ENCODE peak calls at places on chromosome 22, in seven cellular contexts. S is cardiac fibroblast, F is kidney epithelial cell, T is lower lobe of right lung, P is choroid plexus epithelial cell, B is lung, Z is AG10803. E is an unnamed sample.

GRCh38 chr22:50737728-50738648 is at the start of gene ACR:
- DNase-seq in S (no peak), F (no peak), T (peak; percentile 21), P (no peak), B (no peak), Z (no peak), E (no peak)

GRCh38 chr22:24760708-24761306 is 13.7 kb downstream of the PIWIL3 start:
- DNase-seq in S (peak; percentile 25), F (no peak), T (no peak), P (no peak), B (no peak), Z (no peak), E (no peak)

GRCh38 chr22:21972293-21972779 is 10.3 kb downstream of the TOP3B start:
- DNase-seq in S (peak; percentile 46), F (no peak), T (no peak), P (peak; percentile 49), B (no peak), Z (peak; percentile 23), E (no peak)

GRCh38 chr22:26631282-26631681 is 9.5 kb downstream of the CRYBA4 start:
- DNase-seq in S (no peak), F (no peak), T (no peak), P (no peak), B (no peak), Z (no peak), E (no peak)

GRCh38 chr22:47990486-47990885 is 1228.0 kb downstream of the TBC1D22A start:
- DNase-seq in S (no peak), F (no peak), T (no peak), P (no peak), B (no peak), Z (no peak), E (no peak)

GRCh38 chr22:35986085-35986484 is 42.5 kb downstream of the RBFOX2 start:
- DNase-seq in S (peak; percentile 27), F (no peak), T (no peak), P (peak; percentile 38), B (no peak), Z (peak; percentile 49), E (no peak)

GRCh38 chr22:44197271-44197670 is 16.5 kb downstream of the PARVG start:
- DNase-seq in S (no peak), F (no peak), T (no peak), P (no peak), B (no peak), Z (no peak), E (no peak)

GRCh38 chr22:49849161-49850020 is 4.3 kb upstream of the ZBED4 start:
- DNase-seq in S (no peak), F (no peak), T (no peak), P (no peak), B (no peak), Z (no peak), E (no peak)

GRCh38 chr22:30717331-30717921 is 22.8 kb downstream of the OSBP2 start:
- DNase-seq in S (peak; percentile 88), F (peak; percentile 53), T (no peak), P (peak; percentile 52), B (no peak), Z (peak; percentile 80), E (peak; percentile 37)

GRCh38 chr22:26416670-26417270 is 12.3 kb upstream of the ASPHD2 start:
- DNase-seq in S (peak; percentile 79), F (peak; percentile 57), T (no peak), P (peak; percentile 84), B (no peak), Z (peak; percentile 84), E (peak; percentile 40)

GRCh38 chr22:35538801-35539321 is 1.8 kb upstream of the RASD2 start:
- DNase-seq in S (no peak), F (no peak), T (no peak), P (peak; percentile 27), B (no peak), Z (no peak), E (no peak)

GRCh38 chr22:48888466-48889208 is 939.0 kb downstream of the BRD1 start:
- DNase-seq in S (no peak), F (no peak), T (peak; percentile 20), P (no peak), B (no peak), Z (no peak), E (no peak)

GRCh38 chr22:32904044-32904443 is 102.5 kb downstream of the TIMP3 start:
- DNase-seq in S (peak; percentile 35), F (no peak), T (no peak), P (peak; percentile 72), B (peak; percentile 39), Z (peak; percentile 24), E (no peak)

GRCh38 chr22:24066872-24067271 is 55.8 kb downstream of the CABIN1 start:
- DNase-seq in S (no peak), F (no peak), T (no peak), P (no peak), B (no peak), Z (no peak), E (no peak)

GRCh38 chr22:49937758-49938564 is 19.5 kb downstream of the CRELD2 start:
- DNase-seq in S (no peak), F (no peak), T (no peak), P (no peak), B (no peak), Z (no peak), E (no peak)

GRCh38 chr22:22894740-22895731 is 7.4 kb downstream of the IGLL5 start:
- DNase-seq in S (no peak), F (no peak), T (no peak), P (no peak), B (no peak), Z (no peak), E (no peak)

GRCh38 chr22:22462813-22463567 is 45.6 kb downstream of the ZNF280B start:
- DNase-seq in S (peak; percentile 39), F (no peak), T (no peak), P (peak; percentile 21), B (no peak), Z (no peak), E (no peak)

GRCh38 chr22:30705710-30706651 is 11.3 kb downstream of the OSBP2 start:
- DNase-seq in S (peak; percentile 42), F (no peak), T (no peak), P (peak; percentile 28), B (no peak), Z (peak; percentile 98), E (peak; percentile 95)

GRCh38 chr22:22748297-22748743 is 103.9 kb downstream of the GGTLC2 start:
- DNase-seq in S (peak; percentile 82), F (no peak), T (no peak), P (peak; percentile 78), B (peak; percentile 50), Z (peak; percentile 51), E (peak; percentile 18)

GRCh38 chr22:32341122-32341740 is 16.4 kb upstream of the RFPL3 start:
- DNase-seq in S (no peak), F (peak; percentile 10), T (no peak), P (no peak), B (no peak), Z (no peak), E (no peak)

DNA sequence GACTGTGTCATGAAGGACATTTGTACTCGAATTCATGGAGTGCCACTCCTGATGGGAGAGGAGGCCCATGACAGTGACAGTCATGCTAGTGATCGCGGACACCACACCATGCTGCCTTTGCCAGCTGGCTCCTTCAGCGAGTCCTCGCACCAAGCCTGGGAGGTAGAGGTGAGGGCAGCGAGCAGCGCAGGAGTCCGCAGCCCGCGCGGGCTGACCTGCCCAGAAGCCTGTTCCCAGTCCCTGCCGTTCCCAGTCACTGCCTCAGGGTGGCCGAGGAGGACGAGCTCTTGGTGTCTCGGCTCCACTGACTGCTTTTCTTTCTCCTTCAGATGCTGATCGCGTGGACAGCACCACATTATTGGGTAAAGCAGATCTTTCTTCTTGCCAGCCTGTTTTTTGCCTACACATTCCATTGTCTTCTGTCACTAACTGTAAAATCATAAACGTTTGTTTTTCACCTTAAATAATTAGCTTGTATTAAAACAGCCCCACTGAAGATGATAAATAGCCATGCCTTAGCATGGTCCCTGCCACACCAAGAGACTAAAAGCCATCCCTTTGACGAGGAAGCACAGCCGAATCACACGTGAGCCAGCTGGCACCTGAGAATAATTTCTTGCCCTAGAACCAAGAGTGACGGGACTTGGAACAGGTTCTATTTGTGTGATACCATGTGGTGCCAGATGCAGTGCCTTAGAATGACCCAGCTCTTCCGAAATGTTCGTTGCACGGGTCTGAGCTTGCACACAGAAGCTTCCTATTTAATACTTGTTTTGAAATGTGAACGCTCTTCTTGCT is 25.5 kb downstream of the FAM118A start:
- DNase-seq in S (no peak), F (no peak), T (no peak), P (peak; percentile 14), B (no peak), Z (peak; percentile 54), E (no peak)
- TF ChIP-seq CTCF in S (no peak), F (no peak), T (no peak), P (peak; percentile 25), B (no peak), Z (peak; percentile 45), E (no peak)

GRCh38 chr22:18048041-18048440 is 23.7 kb upstream of the MICAL3 start:
- DNase-seq in S (no peak), F (no peak), T (no peak), P (no peak), B (no peak), Z (no peak), E (no peak)
- H3K4me3 ChIP-seq in S (no peak overlapping the region), F (no peak overlapping the region), T (peak overlapping the region; percentile 19), P (peak overlapping the region; percentile 49), B (no peak overlapping the region), Z (peak overlapping the region; percentile 51), E (no peak overlapping the region)

DNA sequence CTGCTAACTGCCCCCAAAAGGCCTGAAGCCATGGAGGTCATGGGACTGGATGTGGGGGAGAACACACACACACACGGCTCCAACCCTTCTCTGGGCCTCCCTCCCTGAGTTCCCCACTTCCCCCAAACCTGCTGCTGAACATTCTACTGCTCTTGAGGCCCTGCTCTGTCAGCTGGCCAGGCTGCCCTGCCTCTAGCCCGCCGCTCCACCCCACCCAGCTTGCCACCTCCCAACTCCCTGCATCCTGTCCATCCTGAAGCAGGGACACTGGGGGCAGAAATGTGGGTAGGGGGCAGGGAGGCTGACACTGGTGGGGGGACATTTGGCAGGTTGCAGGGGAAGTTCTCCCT is 1.0 kb downstream of the KCNJ4 start:
- DNase-seq in S (no peak), F (no peak), T (no peak), P (no peak), B (no peak), Z (no peak), E (no peak)
- TF ChIP-seq CTCF in S (no peak), F (no peak), T (no peak), P (no peak), B (no peak), Z (no peak), E (no peak)

DNA sequence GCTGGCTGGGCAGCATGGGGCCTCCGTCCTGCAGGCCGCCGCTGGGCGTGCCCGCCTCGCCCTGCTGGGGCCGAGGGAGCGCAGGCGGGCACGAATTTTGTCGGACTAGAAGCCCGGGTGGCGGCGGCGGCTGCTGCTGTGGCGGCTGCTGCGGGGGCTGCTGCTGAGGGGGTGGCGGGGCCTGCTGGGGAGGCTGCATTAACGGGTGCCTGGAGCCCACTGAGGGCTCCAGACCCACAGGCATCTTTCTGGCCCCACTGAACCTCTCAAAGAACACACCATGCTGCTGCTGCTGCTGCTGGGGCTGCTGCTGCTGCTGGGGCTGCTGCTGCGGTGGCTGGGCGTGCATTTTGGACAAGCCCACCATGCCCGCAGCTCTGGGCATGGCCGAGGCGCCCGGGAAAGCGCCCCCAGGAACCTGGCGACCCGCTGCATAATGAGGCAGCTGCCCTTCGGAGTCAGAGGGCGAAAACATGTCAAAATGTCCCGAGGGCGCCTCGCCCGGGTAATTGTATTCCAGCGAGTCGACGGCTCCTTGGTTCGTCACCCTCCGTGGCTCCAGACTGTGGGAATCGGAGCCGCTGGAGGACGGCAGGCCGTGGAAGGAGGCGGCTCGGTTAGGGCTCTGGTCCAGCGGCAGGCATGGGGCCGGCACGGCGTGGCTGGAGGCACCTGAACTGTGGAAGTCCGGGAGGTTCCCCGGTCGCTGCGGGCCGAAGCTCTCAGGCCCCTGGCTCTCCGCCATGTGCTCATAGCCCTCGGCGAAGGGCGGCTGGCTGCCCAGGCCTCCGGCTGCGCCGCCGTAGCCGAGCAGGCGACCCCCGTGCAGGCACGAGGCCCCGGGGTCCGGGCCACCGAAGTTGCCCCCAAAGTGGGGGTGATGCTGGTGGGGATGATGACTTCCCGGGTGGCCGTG is 2.0 kb downstream of the MN1 start:
- DNase-seq in S (peak; percentile 59), F (no peak), T (no peak), P (peak; percentile 25), B (no peak), Z (no peak), E (no peak)
- H3K4me3 ChIP-seq in S (peak overlapping the region; percentile 81), F (no peak overlapping the region), T (peak overlapping the region; percentile 70), P (peak overlapping the region; percentile 82), B (peak overlapping the region; percentile 65), Z (peak overlapping the region; percentile 81), E (peak overlapping the region; percentile 60)